ENCODE peak calls at places on chromosomes 3 and 15, in six cellular contexts. J is upper lobe of right lung, T is natural killer cell, C is A549, Z is heart right ventricle, E is pancreas. R is an unnamed sample.

GRCh38 chr3:196541684-196542445 is 26.5 kb downstream of the WDR53 start:
- ATAC-seq in T (no peak), C (no peak), E (no peak), Z (no peak), J (no peak), R (peak)

GRCh38 chr15:62524848-62525247 is 359.8 kb upstream of the C2CD4B start:
- ATAC-seq in J (no peak), C (peak), E (no peak), T (no peak), Z (no peak), R (no peak)

GRCh38 chr15:98903377-98904018 is 104.1 kb downstream of the PGPEP1L start:
- ATAC-seq in T (no peak), E (peak), Z (no peak), C (peak), J (no peak), R (peak)

GRCh38 chr3:178741020-178741419 is 204.8 kb downstream of the KCNMB2 start:
- ATAC-seq in Z (no peak), T (no peak), C (no peak), J (no peak), E (no peak), R (no peak)

GRCh38 chr15:78977091-78977571 is 32.3 kb upstream of the CTSH start:
- ATAC-seq in C (no peak), E (peak), Z (no peak), J (peak), T (no peak), R (no peak)

GRCh38 chr15:67068724-67069400 is 3.5 kb downstream of the SMAD3 start:
- ATAC-seq in C (no peak), T (peak), E (no peak), Z (no peak), J (no peak), R (no peak)

GRCh38 chr3:189172668-189173419 is 1.1 kb downstream of the TPRG1 start:
- ATAC-seq in C (no peak), J (no peak), Z (no peak), T (no peak), E (no peak), R (no peak)

GRCh38 chr3:183794452-183794851 is 30.9 kb downstream of the MAP6D1 start:
- ATAC-seq in C (no peak), J (no peak), E (no peak), T (no peak), Z (peak), R (no peak)

GRCh38 chr3:74465652-74466415 is 148.6 kb downstream of the CNTN3 start:
- ATAC-seq in J (no peak), C (no peak), T (no peak), E (no peak), Z (no peak), R (no peak)

GRCh38 chr3:27368831-27369607 is at the start of gene NEK10:
- ATAC-seq in J (peak), C (peak), E (peak), T (peak), Z (peak), R (peak)

GRCh38 chr3:156400062-156400461 is 154.9 kb downstream of the SSR3 start:
- ATAC-seq in Z (no peak), T (no peak), E (no peak), C (no peak), J (no peak), R (no peak)

GRCh38 chr3:15102833-15103232 is 3.9 kb upstream of the RBSN start:
- ATAC-seq in J (no peak), E (no peak), Z (peak), C (no peak), T (no peak), R (peak)

GRCh38 chr3:194817592-194818325 is 132.1 kb downstream of the FAM43A start:
- ATAC-seq in C (no peak), J (no peak), E (no peak), T (no peak), Z (no peak), R (no peak)

GRCh38 chr3:167969554-167969953 is 126.2 kb downstream of the GOLIM4 start:
- ATAC-seq in E (no peak), T (no peak), Z (no peak), J (no peak), C (no peak), R (no peak)

GRCh38 chr15:51240066-51240465 is 98.3 kb downstream of the CYP19A1 start:
- ATAC-seq in J (no peak), C (no peak), T (no peak), Z (no peak), E (no peak), R (no peak)

GRCh38 chr15:52164631-52165265 is 26.4 kb downstream of the GNB5 start:
- ATAC-seq in C (no peak), E (no peak), J (no peak), Z (no peak), T (no peak), R (no peak)

GRCh38 chr15:99706557-99707303 is 26.5 kb downstream of the LYSMD4 start:
- ATAC-seq in C (no peak), J (no peak), Z (no peak), T (no peak), E (no peak), R (no peak)

GRCh38 chr3:52831500-52832301 is 1.2 kb upstream of the ITIH4 start:
- ATAC-seq in J (peak), C (peak), T (no peak), E (peak), Z (peak), R (peak)

GRCh38 chr15:49286649-49287394 is 116.8 kb downstream of the GALK2 start:
- ATAC-seq in Z (no peak), J (no peak), T (no peak), E (no peak), C (no peak), R (no peak)

R was measured in esophagus mucosa.